ENCODE peak calls at places on chromosomes 5 and 9, in five cellular contexts. One of them, this sample, is unnamed.

GRCh38 chr9:36986548-36987408 is 47.3 kb downstream of the PAX5 start:
- DNase-seq in left cardiac atrium: no peak
- DNase-seq in stimulated activated CD4-positive, alpha-beta T cell treated with anti-CD3 and anti-CD28 coated beads, Interleukin-12 subunit alpha, Interleukin-12 subunit beta, amount 100 ng/mL, for 4 hours: no peak
- DNase-seq in fibroblast of lung: no peak
- DNase-seq in fibroblast of mammary gland: no peak
- DNase-seq in this sample: no peak

GRCh38 chr5:132369471-132370240 is at the start of gene SLC22A5:
- DNase-seq in fibroblast of mammary gland: no peak
- DNase-seq in stimulated activated CD4-positive, alpha-beta T cell treated with anti-CD3 and anti-CD28 coated beads, Interleukin-12 subunit alpha, Interleukin-12 subunit beta, amount 100 ng/mL, for 4 hours: peak
- DNase-seq in left cardiac atrium: peak
- DNase-seq in fibroblast of lung: peak
- DNase-seq in this sample: peak

GRCh38 chr5:159310492-159310891 is 19.8 kb downstream of the IL12B start:
- DNase-seq in fibroblast of mammary gland: no peak
- DNase-seq in fibroblast of lung: no peak
- DNase-seq in stimulated activated CD4-positive, alpha-beta T cell treated with anti-CD3 and anti-CD28 coated beads, Interleukin-12 subunit alpha, Interleukin-12 subunit beta, amount 100 ng/mL, for 4 hours: peak
- DNase-seq in left cardiac atrium: peak
- DNase-seq in this sample: no peak

GRCh38 chr9:98373622-98374021 is 118.2 kb upstream of the TBC1D2 start:
- DNase-seq in fibroblast of mammary gland: peak
- DNase-seq in stimulated activated CD4-positive, alpha-beta T cell treated with anti-CD3 and anti-CD28 coated beads, Interleukin-12 subunit alpha, Interleukin-12 subunit beta, amount 100 ng/mL, for 4 hours: no peak
- DNase-seq in fibroblast of lung: no peak
- DNase-seq in left cardiac atrium: no peak
- DNase-seq in this sample: peak

GRCh38 chr9:74951725-74952151 is 974 bp downstream of the C9orf40 start:
- DNase-seq in left cardiac atrium: peak
- DNase-seq in fibroblast of lung: peak
- DNase-seq in fibroblast of mammary gland: peak
- DNase-seq in stimulated activated CD4-positive, alpha-beta T cell treated with anti-CD3 and anti-CD28 coated beads, Interleukin-12 subunit alpha, Interleukin-12 subunit beta, amount 100 ng/mL, for 4 hours: peak
- DNase-seq in this sample: peak

GRCh38 chr5:3615217-3615616 is 19.6 kb downstream of the IRX1 start:
- DNase-seq in left cardiac atrium: no peak
- DNase-seq in fibroblast of mammary gland: no peak
- DNase-seq in fibroblast of lung: no peak
- DNase-seq in stimulated activated CD4-positive, alpha-beta T cell treated with anti-CD3 and anti-CD28 coated beads, Interleukin-12 subunit alpha, Interleukin-12 subunit beta, amount 100 ng/mL, for 4 hours: no peak
- DNase-seq in this sample: no peak

GRCh38 chr9:37678789-37679273 is 28.1 kb downstream of the FRMPD1 start:
- DNase-seq in fibroblast of lung: no peak
- DNase-seq in stimulated activated CD4-positive, alpha-beta T cell treated with anti-CD3 and anti-CD28 coated beads, Interleukin-12 subunit alpha, Interleukin-12 subunit beta, amount 100 ng/mL, for 4 hours: no peak
- DNase-seq in left cardiac atrium: no peak
- DNase-seq in fibroblast of mammary gland: peak
- DNase-seq in this sample: no peak

GRCh38 chr5:59357421-59357977 is 536.0 kb downstream of the PDE4D start:
- DNase-seq in left cardiac atrium: peak
- DNase-seq in stimulated activated CD4-positive, alpha-beta T cell treated with anti-CD3 and anti-CD28 coated beads, Interleukin-12 subunit alpha, Interleukin-12 subunit beta, amount 100 ng/mL, for 4 hours: no peak
- DNase-seq in fibroblast of lung: peak
- DNase-seq in fibroblast of mammary gland: no peak
- DNase-seq in this sample: peak

GRCh38 chr9:116506685-116507084 is 180.4 kb upstream of the TRIM32 start:
- DNase-seq in fibroblast of mammary gland: peak
- DNase-seq in left cardiac atrium: no peak
- DNase-seq in stimulated activated CD4-positive, alpha-beta T cell treated with anti-CD3 and anti-CD28 coated beads, Interleukin-12 subunit alpha, Interleukin-12 subunit beta, amount 100 ng/mL, for 4 hours: no peak
- DNase-seq in fibroblast of lung: no peak
- DNase-seq in this sample: no peak

GRCh38 chr9:107221321-107221720 is 61.8 kb upstream of the RAD23B start:
- DNase-seq in stimulated activated CD4-positive, alpha-beta T cell treated with anti-CD3 and anti-CD28 coated beads, Interleukin-12 subunit alpha, Interleukin-12 subunit beta, amount 100 ng/mL, for 4 hours: no peak
- DNase-seq in left cardiac atrium: no peak
- DNase-seq in fibroblast of mammary gland: no peak
- DNase-seq in fibroblast of lung: no peak
- DNase-seq in this sample: no peak

GRCh38 chr5:172733974-172734346 is 37.0 kb downstream of the DUSP1 start:
- DNase-seq in fibroblast of mammary gland: no peak
- DNase-seq in fibroblast of lung: no peak
- DNase-seq in stimulated activated CD4-positive, alpha-beta T cell treated with anti-CD3 and anti-CD28 coated beads, Interleukin-12 subunit alpha, Interleukin-12 subunit beta, amount 100 ng/mL, for 4 hours: no peak
- DNase-seq in left cardiac atrium: no peak
- DNase-seq in this sample: no peak

GRCh38 chr5:54733101-54733500 is 215.5 kb downstream of the SNX18 start:
- DNase-seq in stimulated activated CD4-positive, alpha-beta T cell treated with anti-CD3 and anti-CD28 coated beads, Interleukin-12 subunit alpha, Interleukin-12 subunit beta, amount 100 ng/mL, for 4 hours: no peak
- DNase-seq in fibroblast of lung: no peak
- DNase-seq in left cardiac atrium: no peak
- DNase-seq in fibroblast of mammary gland: no peak
- DNase-seq in this sample: no peak

GRCh38 chr9:126436545-126437269 is 110.1 kb downstream of the MVB12B start:
- DNase-seq in stimulated activated CD4-positive, alpha-beta T cell treated with anti-CD3 and anti-CD28 coated beads, Interleukin-12 subunit alpha, Interleukin-12 subunit beta, amount 100 ng/mL, for 4 hours: no peak
- DNase-seq in left cardiac atrium: no peak
- DNase-seq in fibroblast of lung: no peak
- DNase-seq in fibroblast of mammary gland: no peak
- DNase-seq in this sample: no peak

GRCh38 chr5:61999371-61999770 is 306.6 kb upstream of the KIF2A start:
- DNase-seq in left cardiac atrium: no peak
- DNase-seq in stimulated activated CD4-positive, alpha-beta T cell treated with anti-CD3 and anti-CD28 coated beads, Interleukin-12 subunit alpha, Interleukin-12 subunit beta, amount 100 ng/mL, for 4 hours: no peak
- DNase-seq in fibroblast of mammary gland: peak
- DNase-seq in fibroblast of lung: no peak
- DNase-seq in this sample: no peak

GRCh38 chr9:72945391-72945790 is 7.5 kb downstream of the ALDH1A1 start:
- DNase-seq in stimulated activated CD4-positive, alpha-beta T cell treated with anti-CD3 and anti-CD28 coated beads, Interleukin-12 subunit alpha, Interleukin-12 subunit beta, amount 100 ng/mL, for 4 hours: no peak
- DNase-seq in fibroblast of lung: no peak
- DNase-seq in left cardiac atrium: no peak
- DNase-seq in fibroblast of mammary gland: no peak
- DNase-seq in this sample: no peak

GRCh38 chr9:19149230-19149629 is 21.9 kb upstream of the PLIN2 start:
- DNase-seq in fibroblast of lung: no peak
- DNase-seq in fibroblast of mammary gland: peak
- DNase-seq in stimulated activated CD4-positive, alpha-beta T cell treated with anti-CD3 and anti-CD28 coated beads, Interleukin-12 subunit alpha, Interleukin-12 subunit beta, amount 100 ng/mL, for 4 hours: no peak
- DNase-seq in left cardiac atrium: no peak
- DNase-seq in this sample: no peak

GRCh38 chr9:38048319-38048969 is 20.6 kb downstream of the SHB start:
- DNase-seq in stimulated activated CD4-positive, alpha-beta T cell treated with anti-CD3 and anti-CD28 coated beads, Interleukin-12 subunit alpha, Interleukin-12 subunit beta, amount 100 ng/mL, for 4 hours: no peak
- DNase-seq in left cardiac atrium: no peak
- DNase-seq in fibroblast of lung: peak
- DNase-seq in fibroblast of mammary gland: peak
- DNase-seq in this sample: peak

GRCh38 chr5:148882332-148882731 is 55.9 kb downstream of the ADRB2 start:
- DNase-seq in left cardiac atrium: no peak
- DNase-seq in fibroblast of mammary gland: no peak
- DNase-seq in fibroblast of lung: no peak
- DNase-seq in stimulated activated CD4-positive, alpha-beta T cell treated with anti-CD3 and anti-CD28 coated beads, Interleukin-12 subunit alpha, Interleukin-12 subunit beta, amount 100 ng/mL, for 4 hours: no peak
- DNase-seq in this sample: no peak

GRCh38 chr5:171984748-171985419 is 21.6 kb downstream of the FBXW11 start:
- DNase-seq in fibroblast of mammary gland: peak
- DNase-seq in stimulated activated CD4-positive, alpha-beta T cell treated with anti-CD3 and anti-CD28 coated beads, Interleukin-12 subunit alpha, Interleukin-12 subunit beta, amount 100 ng/mL, for 4 hours: no peak
- DNase-seq in left cardiac atrium: no peak
- DNase-seq in fibroblast of lung: peak
- DNase-seq in this sample: peak

GRCh38 chr9:34559616-34560546 is 29.6 kb downstream of the CNTFR start:
- DNase-seq in left cardiac atrium: peak
- DNase-seq in fibroblast of mammary gland: peak
- DNase-seq in fibroblast of lung: peak
- DNase-seq in stimulated activated CD4-positive, alpha-beta T cell treated with anti-CD3 and anti-CD28 coated beads, Interleukin-12 subunit alpha, Interleukin-12 subunit beta, amount 100 ng/mL, for 4 hours: no peak
- DNase-seq in this sample: peak

This sample was measured in fibroblast of pulmonary artery.